ENCODE peak calls at places on chromosomes 7 and 10, in nine cellular contexts. A, Y, J, E, K, I, D, V and C are unnamed samples.

GRCh38 chr10:98368644-98369043 is 46.3 kb downstream of the PYROXD2 start:
- DNase-seq in I (no peak), D (no peak), V (no peak), K (no peak), A (no peak), Y (no peak), E (no peak), J (no peak), C (no peak)

GRCh38 chr7:134464496-134464895 is 5.6 kb upstream of the AKR1B1 start:
- DNase-seq in Y (no peak), K (no peak), J (no peak), D (no peak), V (no peak), E (no peak), A (no peak), I (no peak), C (no peak)

GRCh38 chr10:6516277-6516676 is 63.8 kb downstream of the PRKCQ start:
- DNase-seq in J (no peak), E (no peak), V (no peak), D (no peak), Y (no peak), K (no peak), A (no peak), I (no peak), C (no peak)

GRCh38 chr10:117166420-117167345 is 28.6 kb upstream of the VAX1 start:
- DNase-seq in V (no peak), E (no peak), I (no peak), D (no peak), J (no peak), K (no peak), Y (no peak), A (no peak), C (no peak)

GRCh38 chr10:92901819-92902234 is 53.5 kb downstream of the EXOC6 start:
- DNase-seq in A (no peak), J (no peak), Y (no peak), V (no peak), K (no peak), E (no peak), D (peak), I (no peak), C (no peak)

GRCh38 chr10:119608316-119609155 is 11.8 kb upstream of the TIAL1 start:
- DNase-seq in K (peak), V (no peak), Y (no peak), J (peak), I (peak), E (peak), D (no peak), A (peak), C (peak)

GRCh38 chr10:24242562-24242961 is 33.6 kb downstream of the KIAA1217 start:
- DNase-seq in Y (no peak), D (no peak), J (no peak), K (no peak), I (peak), E (no peak), V (no peak), A (no peak), C (no peak)

GRCh38 chr10:27485986-27486385 is 18.1 kb upstream of the RAB18 start:
- DNase-seq in E (no peak), K (no peak), I (no peak), A (no peak), J (no peak), Y (no peak), V (no peak), D (no peak), C (no peak)

GRCh38 chr7:122463631-122464030 is 159.1 kb upstream of the FEZF1 start:
- DNase-seq in I (peak), E (no peak), Y (no peak), D (no peak), J (no peak), K (no peak), A (no peak), V (no peak), C (no peak)

GRCh38 chr7:90850516-90850915 is 254.4 kb downstream of the CDK14 start:
- DNase-seq in J (no peak), K (no peak), Y (no peak), V (no peak), E (peak), I (no peak), D (no peak), A (no peak), C (no peak)

GRCh38 chr7:4951903-4952636 is 6.9 kb downstream of the MMD2 start:
- DNase-seq in A (no peak), E (peak), I (peak), D (no peak), V (no peak), J (no peak), K (no peak), Y (no peak), C (no peak)

GRCh38 chr7:83850037-83850619 is 201.2 kb upstream of the SEMA3E start:
- DNase-seq in E (no peak), Y (no peak), V (no peak), A (no peak), J (no peak), D (no peak), I (no peak), K (no peak), C (no peak)

GRCh38 chr10:97584798-97585438 is 729 bp downstream of the HOGA1 start:
- DNase-seq in A (no peak), J (peak), E (no peak), D (no peak), K (no peak), I (no peak), Y (no peak), V (no peak), C (no peak)

GRCh38 chr10:30463944-30464451 is 30.0 kb downstream of the MAP3K8 start:
- DNase-seq in E (no peak), Y (no peak), D (no peak), J (no peak), K (peak), A (no peak), I (peak), V (no peak), C (no peak)

GRCh38 chr10:47361293-47361692 is 13.1 kb downstream of the RBP3 start:
- DNase-seq in I (peak), K (peak), E (peak), V (peak), J (peak), A (no peak), D (no peak), Y (no peak), C (peak)

GRCh38 chr7:29254663-29255062 is 60.1 kb downstream of the CHN2 start:
- DNase-seq in Y (no peak), J (no peak), A (no peak), V (no peak), K (peak), I (no peak), D (no peak), E (peak), C (no peak)

GRCh38 chr7:87876759-87877234 is 504 bp downstream of the DBF4 start:
- DNase-seq in D (peak), I (peak), E (peak), K (peak), A (peak), Y (peak), V (peak), J (peak), C (peak)

GRCh38 chr7:91264924-91265681 is 870 bp downstream of the FZD1 start:
- DNase-seq in K (peak), J (peak), D (no peak), A (peak), I (peak), V (no peak), Y (no peak), E (peak), C (peak)

GRCh38 chr10:72097448-72098300 is 9.3 kb upstream of the SPOCK2 start:
- DNase-seq in E (no peak), A (no peak), K (peak), D (no peak), V (no peak), Y (peak), J (no peak), I (peak), C (peak)

GRCh38 chr10:109866995-109867635 is 56.2 kb downstream of the XPNPEP1 start:
- DNase-seq in K (no peak), J (no peak), D (no peak), I (no peak), E (no peak), A (no peak), Y (no peak), V (no peak), C (no peak)

DNA sequence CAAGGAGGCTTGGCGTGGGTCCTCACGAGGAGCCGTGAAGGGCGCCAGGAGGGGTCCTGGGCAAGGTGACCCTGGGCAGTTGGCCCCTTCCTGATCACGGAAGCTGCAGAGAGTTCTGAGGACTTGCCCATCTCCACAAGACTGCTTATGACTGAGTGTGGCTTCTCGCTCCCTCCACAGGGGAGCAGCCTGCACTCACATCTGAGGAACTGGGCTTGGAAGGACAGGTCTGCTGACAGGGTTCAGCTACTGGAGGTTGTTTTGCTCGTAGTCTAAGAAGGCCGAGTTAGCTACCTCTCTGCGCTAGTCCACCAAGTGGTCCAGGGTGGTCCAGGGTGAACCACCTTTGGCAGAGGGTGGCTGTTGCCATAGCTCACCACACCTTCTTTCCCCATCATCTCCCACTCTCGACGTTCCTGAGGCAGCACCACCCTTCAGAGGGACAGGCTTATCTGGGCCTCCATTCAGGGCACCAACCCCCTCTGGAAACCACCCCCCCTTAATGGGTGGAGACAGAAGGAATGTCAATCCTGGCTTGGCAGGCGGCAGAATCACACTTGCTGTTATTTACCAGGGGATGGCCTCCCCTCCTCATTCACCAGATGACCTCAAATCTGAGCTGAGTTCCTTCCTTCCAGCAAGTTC is 38.2 kb downstream of the FAM53B start:
- DNase-seq in Y (no peak), I (no peak), A (no peak), D (no peak), V (no peak), K (peak), J (peak), E (no peak), C (no peak)
- H3K27ac ChIP-seq in Y (no peak), I (no peak), A (peak), D (no peak), V (no peak), K (no peak), J (peak), E (no peak), C (no peak)

GRCh38 chr7:77157446-77157845 is 35.0 kb downstream of the CCDC146 start:
- DNase-seq in D (no peak), E (no peak), J (no peak), K (no peak), V (no peak), A (no peak), I (no peak), Y (no peak), C (no peak)
- H3K4me3 ChIP-seq in D (no peak), E (no peak), J (no peak), K (no peak), V (no peak), A (no peak), I (no peak), Y (no peak), C (no peak)

GRCh38 chr10:104309980-104310978 is 28.0 kb downstream of the ITPRIP start:
- DNase-seq in K (no peak), E (no peak), Y (no peak), J (peak), V (peak), A (no peak), I (peak), D (no peak), C (no peak)
- H3K27ac ChIP-seq in K (peak), E (no peak), Y (peak), J (peak), V (peak), A (peak), I (peak), D (no peak), C (no peak)

GRCh38 chr7:44883961-44884360 is 1.4 kb downstream of the PURB start:
- DNase-seq in V (no peak), I (no peak), Y (no peak), K (no peak), A (no peak), E (no peak), D (no peak), J (no peak), C (no peak)

GRCh38 chr7:44882899-44883298 is 2.4 kb downstream of the PURB start:
- DNase-seq in I (peak), A (no peak), E (no peak), J (no peak), K (no peak), V (no peak), Y (no peak), D (no peak), C (no peak)

GRCh38 chr7:44881066-44881600 is 4.2 kb downstream of the PURB start:
- DNase-seq in I (no peak), J (no peak), Y (no peak), D (no peak), K (no peak), E (no peak), A (no peak), V (no peak), C (no peak)

GRCh38 chr7:44880317-44881018 is 4.9 kb downstream of the PURB start:
- DNase-seq in E (no peak), A (no peak), Y (no peak), D (no peak), I (no peak), K (no peak), J (no peak), V (no peak), C (no peak)

GRCh38 chr7:44881610-44882009 is 3.7 kb downstream of the PURB start:
- DNase-seq in Y (peak), K (no peak), E (peak), V (no peak), A (no peak), D (no peak), J (no peak), I (peak), C (no peak)
- H3K4me3 ChIP-seq in Y (peak), K (peak), E (peak), V (peak), A (peak), D (no peak), J (peak), I (peak), C (peak)

DNA sequence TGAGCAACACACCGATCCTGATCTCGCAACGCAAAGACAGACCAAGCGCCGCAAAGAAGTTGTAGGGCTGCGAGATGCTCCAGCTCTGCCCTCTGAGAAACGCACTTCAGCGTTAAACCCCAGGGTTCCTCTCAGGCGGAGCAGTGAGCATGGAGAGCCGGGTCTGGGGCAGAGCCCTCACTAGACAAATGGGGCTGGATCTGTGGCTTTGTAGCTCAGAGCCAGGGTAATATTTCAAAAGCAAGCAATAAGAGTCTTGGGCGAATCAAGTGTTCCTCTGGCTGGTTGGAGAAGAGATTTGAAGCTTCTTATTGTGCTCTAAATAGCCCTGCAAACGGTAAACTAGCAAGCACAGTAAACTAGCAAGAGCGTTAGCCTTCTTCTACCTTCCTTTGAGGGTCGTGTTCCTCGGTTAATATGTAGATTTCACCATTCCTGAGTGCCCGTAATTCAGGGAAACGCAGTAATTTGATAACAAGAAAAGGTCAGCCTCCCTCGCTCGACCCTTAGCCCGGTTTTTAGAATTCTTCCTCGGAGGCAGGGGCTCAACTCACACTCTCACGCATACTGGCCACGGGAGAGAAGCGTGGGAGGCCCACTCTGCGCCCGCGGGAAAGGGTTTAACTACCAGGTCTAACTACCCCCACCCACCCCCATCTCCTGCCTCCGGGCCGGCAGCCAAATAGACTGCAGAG is 6.7 kb downstream of the SKAP2 start:
- DNase-seq in J (peak), I (no peak), D (no peak), Y (peak), V (no peak), A (peak), K (no peak), E (peak), C (no peak)
- H3K27ac ChIP-seq in J (peak), I (peak), D (no peak), Y (peak), V (no peak), A (peak), K (no peak), E (no peak), C (no peak)

GRCh38 chr7:44976040-44976745 is 2.6 kb downstream of the MYO1G start:
- DNase-seq in D (no peak), I (no peak), J (no peak), Y (no peak), K (no peak), E (no peak), A (no peak), V (no peak), C (no peak)

GRCh38 chr7:44976746-44977196 is 2.0 kb downstream of the MYO1G start:
- DNase-seq in J (no peak), V (no peak), Y (no peak), A (peak), K (no peak), E (no peak), D (no peak), I (no peak), C (no peak)

GRCh38 chr7:44977304-44977858 is 1.4 kb downstream of the MYO1G start:
- DNase-seq in Y (no peak), D (peak), V (no peak), K (no peak), E (peak), A (peak), J (no peak), I (no peak), C (no peak)

GRCh38 chr7:44978511-44979366 is at the start of gene MYO1G:
- DNase-seq in E (peak), J (no peak), I (no peak), Y (no peak), D (peak), A (peak), K (no peak), V (no peak), C (peak)

DNA sequence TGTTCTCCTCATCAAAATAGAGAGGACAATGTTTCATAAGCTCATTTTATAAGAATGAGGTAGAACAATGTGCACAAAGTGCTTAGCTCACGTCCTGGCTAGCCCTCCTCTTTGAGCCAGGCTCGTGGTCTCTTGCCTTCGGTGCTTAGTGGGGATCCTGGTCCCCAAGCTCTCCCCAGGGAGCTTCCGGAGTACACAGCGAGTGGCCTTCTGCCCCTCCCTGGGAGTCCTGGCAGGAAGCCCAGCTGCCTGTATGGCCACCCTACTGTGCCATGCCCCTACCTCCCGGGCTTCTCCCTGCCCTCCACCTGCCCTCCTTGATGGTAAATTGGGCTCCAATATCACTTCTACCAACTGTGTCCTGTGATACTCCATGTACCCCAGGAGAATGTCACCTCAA is 859 bp downstream of the MYO1G start:
- DNase-seq in J (no peak), K (no peak), V (no peak), Y (no peak), D (no peak), E (peak), I (no peak), A (peak), C (peak)
- H3K4me3 ChIP-seq in J (peak), K (no peak), V (peak), Y (no peak), D (peak), E (peak), I (no peak), A (peak), C (no peak)

DNA sequence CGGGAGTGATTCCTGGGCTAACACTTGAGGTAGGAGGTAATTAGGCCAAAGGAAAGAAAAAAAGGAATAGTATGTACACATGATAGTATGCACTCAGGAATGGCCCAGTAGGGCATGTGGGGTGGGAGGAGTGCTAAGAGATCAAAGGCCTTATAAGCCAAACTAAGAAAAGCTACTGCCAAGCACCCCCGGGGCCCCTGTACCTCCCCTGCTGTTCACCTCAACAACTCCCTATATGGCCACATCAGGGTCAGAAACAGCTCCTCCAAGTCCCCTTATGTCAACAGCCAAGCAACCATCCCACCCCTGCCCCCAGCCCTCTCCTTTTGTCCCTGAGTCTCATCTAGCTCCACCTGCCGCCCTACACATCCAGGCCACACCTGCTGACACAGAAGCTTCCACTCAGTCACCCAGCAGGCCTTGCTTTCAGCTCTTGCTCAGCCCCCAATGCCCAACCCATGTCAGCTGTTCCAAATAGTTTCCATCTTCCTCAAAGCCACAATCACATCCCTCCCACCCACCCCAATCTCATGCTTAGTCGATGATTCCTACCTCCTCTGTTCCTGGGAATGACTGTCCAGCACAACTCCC is 80.2 kb downstream of the SORBS1 start:
- DNase-seq in K (no peak), Y (no peak), A (no peak), V (peak), D (no peak), I (peak), E (no peak), J (no peak), C (no peak)
- H3K27ac ChIP-seq in K (no peak), Y (no peak), A (peak), V (peak), D (no peak), I (no peak), E (no peak), J (peak), C (no peak)

GRCh38 chr7:155296788-155297516 is 726 bp upstream of the INSIG1 start:
- DNase-seq in K (peak), Y (peak), D (peak), E (peak), V (peak), I (peak), A (peak), J (peak), C (peak)
- H3K4me3 ChIP-seq in K (peak), Y (peak), D (peak), E (peak), V (peak), I (peak), A (peak), J (peak), C (peak)